ENCODE peak calls at places on chromosomes 6 and 20, in eight cellular contexts. A is GM23338, Q is neural progenitor cell, P is MM.1S, I is IMR-90, W is OCI-LY7, V is PC-3, C is mesendoderm. S is an unnamed sample.

GRCh38 chr6:154621611-154622010 is 111.1 kb upstream of the CNKSR3 start:
- DNase-seq in A (no peak), Q (no peak), P (no peak), I (no peak), W (no peak), V (no peak), C (no peak), S (no peak)

GRCh38 chr6:63352587-63353281 is 33.0 kb upstream of the LGSN start:
- DNase-seq in A (peak), Q (peak), P (peak), I (peak), W (peak), V (peak), C (peak), S (no peak)

GRCh38 chr6:30915591-30915946 is 1.5 kb downstream of the VARS2 start:
- DNase-seq in A (peak), Q (peak), P (peak), I (peak), W (peak), V (peak), C (peak), S (peak)

GRCh38 chr6:150252714-150253444 is 110.0 kb downstream of the PPP1R14C start:
- DNase-seq in A (no peak), Q (no peak), P (no peak), I (peak), W (no peak), V (peak), C (no peak), S (no peak)

GRCh38 chr6:45084257-45084656 is 243.9 kb upstream of the RUNX2 start:
- DNase-seq in A (no peak), Q (no peak), P (no peak), I (no peak), W (no peak), V (peak), C (no peak), S (no peak)

GRCh38 chr6:158536084-158536890 is 23.6 kb upstream of the TMEM181 start:
- DNase-seq in A (peak), Q (peak), P (peak), I (peak), W (peak), V (peak), C (peak), S (peak)

GRCh38 chr6:73679009-73679408 is 17.0 kb upstream of the CD109 start:
- DNase-seq in A (no peak), Q (no peak), P (peak), I (no peak), W (no peak), V (no peak), C (no peak), S (peak)

GRCh38 chr20:53579581-53580375 is 13.9 kb downstream of the ZNF217 start:
- DNase-seq in A (no peak), Q (no peak), P (no peak), I (peak), W (peak), V (peak), C (no peak), S (no peak)

GRCh38 chr6:143400258-143401059 is 50.0 kb downstream of the ADAT2 start:
- DNase-seq in A (no peak), Q (no peak), P (no peak), I (no peak), W (peak), V (peak), C (peak), S (peak)

GRCh38 chr6:44304282-44305199 is 8.6 kb downstream of the AARS2 start:
- DNase-seq in A (peak), Q (peak), P (peak), I (peak), W (peak), V (peak), C (peak), S (peak)

GRCh38 chr6:132867055-132867454 is 52.7 kb downstream of the RPS12 start:
- DNase-seq in A (peak), Q (peak), P (no peak), I (peak), W (no peak), V (no peak), C (peak), S (no peak)

GRCh38 chr20:53940883-53941546 is 129.4 kb downstream of the BCAS1 start:
- DNase-seq in A (peak), Q (peak), P (peak), I (peak), W (peak), V (peak), C (peak), S (peak)

GRCh38 chr20:59405226-59405815 is 104.9 kb downstream of the EDN3 start:
- DNase-seq in A (peak), Q (peak), P (no peak), I (no peak), W (no peak), V (no peak), C (no peak), S (no peak)

GRCh38 chr6:143507358-143508145 is 4.0 kb downstream of the FUCA2 start:
- DNase-seq in A (no peak), Q (no peak), P (no peak), I (peak), W (peak), V (no peak), C (no peak), S (no peak)

GRCh38 chr6:36116066-36116465 is 14.2 kb upstream of the MAPK13 start:
- DNase-seq in A (no peak), Q (no peak), P (no peak), I (no peak), W (no peak), V (no peak), C (no peak), S (no peak)

GRCh38 chr20:4603724-4604123 is 118.0 kb upstream of the PRND start:
- DNase-seq in A (no peak), Q (no peak), P (no peak), I (peak), W (no peak), V (peak), C (no peak), S (no peak)

GRCh38 chr6:89154131-89154530 is 8.3 kb downstream of the PM20D2 start:
- DNase-seq in A (no peak), Q (no peak), P (no peak), I (peak), W (no peak), V (peak), C (no peak), S (no peak)

GRCh38 chr20:35111141-35111888 is 18.7 kb upstream of the TRPC4AP start:
- DNase-seq in A (no peak), Q (no peak), P (no peak), I (peak), W (no peak), V (peak), C (no peak), S (peak)

GRCh38 chr6:130975325-130975724 is 87.7 kb downstream of the EPB41L2 start:
- DNase-seq in A (no peak), Q (no peak), P (no peak), I (peak), W (no peak), V (peak), C (no peak), S (peak)

GRCh38 chr6:105810105-105810921 is 275.8 kb upstream of the PRDM1 start:
- DNase-seq in A (peak), Q (no peak), P (peak), I (peak), W (no peak), V (peak), C (peak), S (peak)

GRCh38 chr20:41047975-41048305 is 19.3 kb downstream of the TOP1 start:
- DNase-seq in A (no peak), Q (no peak), P (peak), I (no peak), W (peak), V (peak), C (no peak), S (peak)

GRCh38 chr6:42790549-42791181 is 8.8 kb downstream of the BICRAL start:
- DNase-seq in A (peak), Q (peak), P (no peak), I (no peak), W (no peak), V (no peak), C (peak), S (no peak)

GRCh38 chr20:59077705-59078104 is 35.1 kb upstream of the PRELID3B start:
- DNase-seq in A (no peak), Q (no peak), P (no peak), I (no peak), W (no peak), V (no peak), C (no peak), S (no peak)

GRCh38 chr6:97293198-97293696 is 10.2 kb upstream of the MMS22L start:
- DNase-seq in A (no peak), Q (no peak), P (no peak), I (peak), W (no peak), V (peak), C (no peak), S (no peak)

GRCh38 chr6:107416179-107416578 is 43.2 kb downstream of the PDSS2 start:
- DNase-seq in A (no peak), Q (no peak), P (no peak), I (no peak), W (no peak), V (no peak), C (no peak), S (no peak)

GRCh38 chr20:47815416-47815806 is 30.1 kb upstream of the SULF2 start:
- DNase-seq in A (no peak), Q (no peak), P (no peak), I (no peak), W (no peak), V (no peak), C (no peak), S (no peak)

GRCh38 chr6:131602913-131603312 is 25.1 kb downstream of the MED23 start:
- DNase-seq in A (no peak), Q (no peak), P (no peak), I (peak), W (no peak), V (peak), C (no peak), S (peak)

GRCh38 chr20:45372646-45373352 is 5.3 kb downstream of the TP53TG5 start:
- DNase-seq in A (peak), Q (peak), P (no peak), I (no peak), W (no peak), V (no peak), C (peak), S (peak)

GRCh38 chr6:34341481-34341971 is 50.9 kb downstream of the NUDT3 start:
- DNase-seq in A (no peak), Q (no peak), P (no peak), I (peak), W (no peak), V (peak), C (no peak), S (peak)

GRCh38 chr20:32636821-32637220 is 36.9 kb downstream of the C20orf203 start:
- DNase-seq in A (no peak), Q (no peak), P (no peak), I (no peak), W (no peak), V (no peak), C (no peak), S (peak)

GRCh38 chr6:68196645-68197044 is 438.4 kb upstream of the ADGRB3 start:
- DNase-seq in A (peak), Q (peak), P (peak), I (no peak), W (peak), V (peak), C (peak), S (no peak)

GRCh38 chr20:25549866-25550477 is 35.4 kb downstream of the NINL start:
- DNase-seq in A (no peak), Q (no peak), P (no peak), I (peak), W (no peak), V (peak), C (no peak), S (peak)

GRCh38 chr6:53831081-53831839 is 36.5 kb downstream of the LRRC1 start:
- DNase-seq in A (no peak), Q (no peak), P (no peak), I (no peak), W (no peak), V (no peak), C (no peak), S (no peak)

GRCh38 chr6:12032783-12033573 is 20.9 kb downstream of the HIVEP1 start:
- DNase-seq in A (no peak), Q (no peak), P (no peak), I (no peak), W (no peak), V (no peak), C (no peak), S (no peak)

GRCh38 chr6:141097471-141097870 is 1035.3 kb upstream of the GJE1 start:
- DNase-seq in A (no peak), Q (no peak), P (no peak), I (no peak), W (no peak), V (no peak), C (no peak), S (no peak)

GRCh38 chr6:64411226-64411625 is 775.6 kb downstream of the PHF3 start:
- DNase-seq in A (no peak), Q (no peak), P (no peak), I (no peak), W (no peak), V (no peak), C (no peak), S (no peak)

GRCh38 chr6:89290401-89291155 is 24.5 kb downstream of the GABRR2 start:
- DNase-seq in A (no peak), Q (no peak), P (no peak), I (no peak), W (no peak), V (no peak), C (no peak), S (no peak)

GRCh38 chr6:159831373-159831679 is 31.2 kb downstream of the PNLDC1 start:
- DNase-seq in A (no peak), Q (no peak), P (no peak), I (no peak), W (no peak), V (no peak), C (no peak), S (no peak)

GRCh38 chr6:46972521-46972920 is 50.8 kb upstream of the ADGRF5 start:
- DNase-seq in A (no peak), Q (no peak), P (no peak), I (no peak), W (no peak), V (no peak), C (no peak), S (no peak)

GRCh38 chr6:9514146-9514545 is 900.7 kb downstream of the TFAP2A start:
- DNase-seq in A (no peak), Q (no peak), P (no peak), I (no peak), W (no peak), V (no peak), C (no peak), S (no peak)
- H3K4me2 ChIP-seq in A (no peak), Q (no peak), P (no peak), I (no peak), W (no peak), V (no peak), C (no peak), S (no peak)

GRCh38 chr6:39819676-39820075 is 27.5 kb downstream of the DAAM2 start:
- DNase-seq in A (no peak), Q (no peak), P (no peak), I (no peak), W (no peak), V (no peak), C (no peak), S (no peak)

GRCh38 chr6:39818695-39819094 is 26.5 kb downstream of the DAAM2 start:
- DNase-seq in A (no peak), Q (no peak), P (no peak), I (peak), W (no peak), V (no peak), C (no peak), S (no peak)

GRCh38 chr6:39820553-39820952 is 28.4 kb downstream of the DAAM2 start:
- DNase-seq in A (no peak), Q (no peak), P (no peak), I (no peak), W (no peak), V (no peak), C (no peak), S (no peak)

GRCh38 chr6:39821014-39821738 is 29.0 kb downstream of the DAAM2 start:
- DNase-seq in A (no peak), Q (no peak), P (no peak), I (no peak), W (no peak), V (no peak), C (peak), S (peak)

GRCh38 chr6:39819226-39819625 is 27.1 kb downstream of the DAAM2 start:
- DNase-seq in A (no peak), Q (no peak), P (no peak), I (peak), W (no peak), V (no peak), C (no peak), S (no peak)
- H3K4me2 ChIP-seq in A (no peak), Q (no peak), P (no peak), I (peak), W (no peak), V (no peak), C (no peak), S (peak)

GRCh38 chr20:23189341-23189740 is 103.2 kb upstream of the CD93 start:
- DNase-seq in A (no peak), Q (no peak), P (no peak), I (no peak), W (no peak), V (no peak), C (no peak), S (peak)

GRCh38 chr20:23188377-23189169 is 102.4 kb upstream of the CD93 start:
- DNase-seq in A (no peak), Q (no peak), P (no peak), I (no peak), W (no peak), V (no peak), C (no peak), S (no peak)

GRCh38 chr20:23187759-23188158 is 101.6 kb upstream of the CD93 start:
- DNase-seq in A (no peak), Q (no peak), P (no peak), I (no peak), W (no peak), V (no peak), C (no peak), S (peak)

GRCh38 chr20:23190557-23190956 is 104.4 kb upstream of the CD93 start:
- DNase-seq in A (no peak), Q (no peak), P (no peak), I (no peak), W (no peak), V (no peak), C (no peak), S (peak)

DNA sequence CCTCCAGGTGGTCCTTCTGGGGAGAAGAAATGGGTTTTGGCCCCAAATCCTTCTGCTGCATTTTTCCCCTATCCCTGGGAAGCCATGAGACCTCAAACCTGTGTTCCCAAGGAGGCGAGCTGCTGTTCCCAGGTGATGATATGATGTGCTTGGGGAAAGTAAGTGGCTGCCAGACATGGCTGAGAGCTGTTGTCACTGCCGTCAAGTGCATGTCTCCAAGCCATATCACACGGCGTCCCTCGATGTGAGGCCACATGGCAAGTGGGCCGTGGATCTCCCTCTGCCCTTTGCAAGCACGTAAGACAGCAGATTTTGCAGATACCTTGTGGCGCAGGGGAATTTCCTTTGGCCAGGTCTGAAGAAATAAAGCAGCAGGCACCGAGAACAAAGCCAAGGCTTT is 103.7 kb upstream of the CD93 start:
- DNase-seq in A (no peak), Q (no peak), P (no peak), I (no peak), W (no peak), V (no peak), C (no peak), S (peak)
- H3K4me2 ChIP-seq in A (no peak), Q (no peak), P (no peak), I (no peak), W (no peak), V (no peak), C (no peak), S (no peak)

GRCh38 chr6:39208233-39208720 is 21.0 kb downstream of the KCNK5 start:
- DNase-seq in A (no peak), Q (no peak), P (no peak), I (no peak), W (no peak), V (no peak), C (no peak), S (no peak)

GRCh38 chr6:39210437-39210836 is 18.8 kb downstream of the KCNK5 start:
- DNase-seq in A (no peak), Q (no peak), P (no peak), I (no peak), W (no peak), V (no peak), C (no peak), S (no peak)

GRCh38 chr6:39207421-39208232 is 21.6 kb downstream of the KCNK5 start:
- DNase-seq in A (no peak), Q (no peak), P (no peak), I (no peak), W (no peak), V (no peak), C (no peak), S (no peak)

GRCh38 chr6:39209908-39210307 is 19.4 kb downstream of the KCNK5 start:
- DNase-seq in A (no peak), Q (no peak), P (no peak), I (no peak), W (no peak), V (no peak), C (no peak), S (peak)

GRCh38 chr6:39209360-39209811 is 19.9 kb downstream of the KCNK5 start:
- DNase-seq in A (peak), Q (no peak), P (no peak), I (no peak), W (no peak), V (no peak), C (peak), S (no peak)
- H3K4me2 ChIP-seq in A (peak), Q (peak), P (no peak), I (no peak), W (no peak), V (no peak), C (no peak), S (no peak)

GRCh38 chr20:57746832-57747404 is 37.1 kb upstream of the PMEPA1 start:
- DNase-seq in A (no peak), Q (no peak), P (no peak), I (no peak), W (no peak), V (no peak), C (no peak), S (no peak)
- H3K4me2 ChIP-seq in A (no peak), Q (no peak), P (no peak), I (no peak), W (no peak), V (no peak), C (no peak), S (no peak)